ENCODE peak calls at places on chromosomes 12 and 14, in eight cellular contexts. O is HFFc6, L is fibroblast of lung, H is thoracic aorta, S is cardiac muscle cell, I is MCF 10A, K is progenitor cell of endocrine pancreas, C is OCI-LY7. R is an unnamed sample.
A peak's percentile ranks its signal among the peaks of the same experiment; 100 is the strongest.

GRCh38 chr14:97788846-97789528 is 991.8 kb downstream of the VRK1 start:
- DNase-seq in C (no peak), H (no peak), O (no peak), I (no peak), S (no peak), L (no peak), K (no peak), R (no peak)

GRCh38 chr12:2667716-2668440 is 126.9 kb upstream of the FKBP4 start:
- DNase-seq in I (no peak), S (no peak), L (no peak), O (no peak), K (no peak), H (no peak), C (no peak), R (no peak)

GRCh38 chr14:86464386-86464785 is 934.4 kb downstream of the FLRT2 start:
- DNase-seq in K (no peak), S (no peak), L (no peak), O (no peak), I (no peak), C (no peak), H (no peak), R (no peak)

GRCh38 chr14:46661728-46662127 is 10.1 kb upstream of the RPL10L start:
- DNase-seq in H (no peak), K (no peak), S (no peak), L (no peak), C (no peak), O (no peak), I (peak; percentile 14), R (no peak)

GRCh38 chr14:45715946-45716345 is 462.9 kb upstream of the MIS18BP1 start:
- DNase-seq in C (no peak), S (no peak), K (no peak), H (no peak), L (no peak), O (no peak), I (no peak), R (no peak)

GRCh38 chr12:81332054-81332453 is 254.2 kb downstream of the ACSS3 start:
- DNase-seq in C (no peak), H (no peak), O (no peak), L (peak; percentile 15), K (no peak), I (no peak), S (no peak), R (no peak)

GRCh38 chr14:104342435-104343293 is 204.3 kb downstream of the KIF26A start:
- DNase-seq in C (no peak), H (no peak), S (no peak), I (no peak), L (no peak), K (no peak), O (no peak), R (no peak)

GRCh38 chr14:72401632-72402428 is 469.6 kb downstream of the RGS6 start:
- DNase-seq in H (no peak), C (no peak), L (peak; percentile 13), I (no peak), K (no peak), S (no peak), O (no peak), R (no peak)

GRCh38 chr14:72849222-72849621 is 44.7 kb downstream of the DPF3 start:
- DNase-seq in H (no peak), O (no peak), S (no peak), I (no peak), K (no peak), L (no peak), C (no peak), R (no peak)

GRCh38 chr14:74547331-74547927 is 53.9 kb downstream of the ISCA2 start:
- DNase-seq in K (no peak), I (no peak), O (no peak), S (no peak), H (no peak), C (no peak), L (no peak), R (no peak)

GRCh38 chr14:102221026-102221425 is 81.3 kb downstream of the WDR20 start:
- DNase-seq in O (peak; percentile 52), K (no peak), C (no peak), L (peak; percentile 25), S (no peak), I (peak; percentile 24), H (no peak), R (no peak)

DNA sequence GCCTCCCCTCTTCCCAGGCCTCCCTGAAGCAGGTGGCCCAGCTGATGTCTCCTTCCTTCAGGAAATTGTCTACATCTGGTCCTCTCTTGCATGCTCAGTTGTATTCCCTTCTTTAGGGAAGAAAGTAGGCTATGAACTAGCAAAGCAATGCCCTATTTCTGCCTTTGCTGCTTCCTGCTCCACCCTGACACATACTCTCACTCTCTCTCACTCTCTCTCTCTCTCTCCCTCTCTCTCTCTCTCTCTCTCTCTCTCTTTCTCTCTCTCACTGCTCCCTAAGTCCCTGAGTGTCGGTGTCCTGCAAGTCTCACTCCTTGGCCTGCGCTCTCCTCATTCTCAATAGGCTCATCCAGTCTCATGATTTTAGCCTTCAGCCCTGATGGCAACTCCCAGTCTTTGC is 19.4 kb upstream of the PARP11 start:
- DNase-seq in O (no peak), H (no peak), L (no peak), S (no peak), K (no peak), C (no peak), I (no peak), R (no peak)
- TF ChIP-seq CTCF in O (no peak), H (no peak), L (no peak), S (no peak), K (no peak), C (no peak), I (no peak), R (no peak)

DNA sequence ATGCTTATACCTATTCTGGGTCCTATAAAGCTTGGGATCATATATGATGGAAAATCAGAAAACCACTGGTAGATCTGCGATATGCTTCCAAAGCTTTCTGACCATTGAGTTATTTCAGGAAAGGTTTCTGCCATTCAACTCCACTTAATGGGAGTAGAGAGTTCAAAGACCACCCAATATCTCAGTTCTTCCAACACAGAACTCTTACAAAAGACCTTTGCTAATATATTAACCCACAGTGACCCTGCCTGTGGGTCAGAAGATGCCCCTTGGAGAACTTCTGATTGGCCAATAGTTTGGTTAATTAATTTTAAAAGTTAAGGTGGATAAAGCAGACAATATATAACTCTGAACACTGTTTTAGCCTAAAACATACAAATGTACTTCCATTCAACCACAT is 213.0 kb downstream of the IPO8 start:
- DNase-seq in L (no peak), K (no peak), I (no peak), S (no peak), O (no peak), C (no peak), H (no peak), R (no peak)
- TF ChIP-seq CTCF in L (no peak), K (no peak), I (no peak), S (no peak), O (no peak), C (no peak), H (no peak), R (no peak)

DNA sequence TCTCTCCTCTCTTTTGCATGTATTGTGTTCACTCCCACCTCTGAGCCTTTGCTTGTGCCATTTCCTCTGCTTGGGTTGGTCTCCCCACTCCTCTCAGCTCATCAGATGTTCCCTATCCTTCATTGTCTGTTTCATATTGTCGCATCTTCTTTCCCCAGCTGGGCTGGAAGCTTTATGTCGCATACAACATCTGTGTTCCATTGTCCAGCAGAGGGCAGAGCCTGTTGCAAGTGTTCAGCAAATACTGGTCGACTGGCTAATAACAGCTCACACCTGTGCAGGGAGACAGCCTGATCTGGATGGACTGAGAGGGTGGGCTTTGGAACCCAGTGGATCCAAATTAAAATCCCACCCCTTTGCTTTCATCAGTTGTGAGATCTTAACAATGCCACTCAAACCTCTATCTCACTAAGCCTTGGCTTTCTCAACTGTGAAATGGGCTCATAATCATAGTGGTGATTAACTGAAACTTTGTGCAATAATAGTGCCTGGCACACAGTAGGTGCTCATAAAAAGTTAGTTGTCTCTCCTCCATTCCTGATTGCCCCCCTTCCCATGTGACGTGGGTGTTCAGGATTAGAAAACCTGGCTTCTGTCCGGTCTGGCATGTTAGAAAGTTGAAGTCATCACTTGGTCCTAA is 75.8 kb downstream of the RIN3 start:
- DNase-seq in K (no peak), I (peak; percentile 58), C (peak; percentile 45), S (peak; percentile 56), H (no peak), L (peak; percentile 30), O (peak; percentile 15), R (peak; percentile 49)
- TF ChIP-seq CTCF in K (peak; percentile 53), I (peak; percentile 43), C (peak; percentile 72), S (peak; percentile 47), H (peak; percentile 12), L (peak; percentile 60), O (peak; percentile 76), R (peak; percentile 61)

GRCh38 chr12:106303202-106303820 is 778 bp downstream of the TCP11L2 start:
- DNase-seq in K (peak; percentile 58), C (peak; percentile 80), I (peak; percentile 74), L (peak; percentile 63), H (peak; percentile 74), S (peak; percentile 89), O (peak; percentile 63), R (peak; percentile 68)

GRCh38 chr12:106301241-106301610 is 1.3 kb upstream of the TCP11L2 start:
- DNase-seq in O (no peak), K (no peak), I (no peak), S (peak; percentile 11), L (peak; percentile 34), C (no peak), H (no peak), R (no peak)

GRCh38 chr12:106304001-106304421 is 1.5 kb downstream of the TCP11L2 start:
- DNase-seq in K (no peak), I (no peak), O (no peak), L (no peak), H (no peak), C (no peak), S (peak; percentile 8), R (no peak)

GRCh38 chr12:106301611-106302321 is 767 bp upstream of the TCP11L2 start:
- DNase-seq in L (peak; percentile 50), C (peak; percentile 89), O (no peak), K (peak; percentile 9), H (peak; percentile 19), S (peak; percentile 57), I (peak; percentile 84), R (peak; percentile 60)

DNA sequence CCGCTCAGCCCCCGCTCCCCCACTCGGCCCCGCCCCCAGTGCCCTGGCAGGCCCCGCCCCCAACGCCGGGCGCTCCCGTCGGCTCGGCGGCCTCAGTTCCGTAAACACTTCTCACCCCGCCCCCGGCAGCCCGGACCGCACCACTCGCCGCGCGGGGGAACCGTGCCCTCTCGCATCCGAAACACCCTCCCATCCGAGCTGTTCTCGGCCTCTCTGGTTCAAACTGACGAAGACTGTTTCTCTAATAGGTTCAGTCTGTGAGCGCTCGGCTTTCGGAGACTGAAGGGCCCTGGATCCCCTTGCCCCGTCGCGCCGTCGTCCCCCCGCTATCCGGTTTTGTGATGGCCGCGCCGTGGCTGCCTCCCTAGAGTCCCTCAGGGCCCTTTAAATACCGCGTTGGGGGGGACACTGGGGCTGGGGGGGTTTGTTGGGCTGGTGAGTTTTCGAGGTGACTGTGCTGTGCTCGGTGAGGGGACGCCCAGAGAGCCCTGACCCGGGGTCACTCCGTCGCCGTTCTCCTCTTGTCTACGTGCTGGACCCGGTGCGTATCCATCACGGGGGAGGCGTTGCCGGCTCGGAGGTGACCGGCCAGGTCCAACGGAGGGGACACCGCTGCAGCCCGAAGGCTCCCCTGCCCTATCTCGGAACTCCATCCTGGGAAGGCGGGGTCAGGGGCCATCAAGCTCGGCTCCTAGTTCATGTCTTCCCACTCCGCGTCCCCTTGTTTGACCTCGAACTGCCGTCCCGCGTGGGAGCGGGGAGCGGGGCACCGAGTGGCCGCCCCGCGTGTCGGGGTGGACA is at the start of gene TCP11L2:
- DNase-seq in S (peak; percentile 87), H (peak; percentile 61), K (peak; percentile 78), O (peak; percentile 70), L (peak; percentile 71), I (peak; percentile 79), C (peak; percentile 89), R (peak; percentile 96)
- TF ChIP-seq CTCF in S (no peak), H (no peak), K (no peak), O (no peak), L (no peak), I (no peak), C (no peak), R (no peak)

GRCh38 chr14:69317392-69317755 is 57.4 kb downstream of the GALNT16 start:
- DNase-seq in S (no peak), K (no peak), C (no peak), L (no peak), H (no peak), O (no peak), I (no peak), R (no peak)
- TF ChIP-seq CTCF in S (no peak), K (no peak), C (no peak), L (no peak), H (no peak), O (no peak), I (no peak), R (no peak)

R was measured in GM20000.